ENCODE peak calls at places on chromosomes 6 and 20, in nine cellular contexts. H is esophagus squamous epithelium, D is PC-3, Y is tibial artery, A is cardiac muscle cell, S is neural progenitor cell, U is psoas muscle, V is lower lobe of right lung, B is Peyer's patch. C is an unnamed sample.

GRCh38 chr20:14860410-14860814 is 523.0 kb upstream of the FLRT3 start:
- DNase-seq in H (no peak), D (peak; percentile 53), Y (no peak), A (no peak), S (peak; percentile 76), U (no peak), V (no peak), B (no peak), C (no peak)

GRCh38 chr6:135782517-135782916 is 69.0 kb upstream of the PDE7B start:
- DNase-seq in H (no peak), D (no peak), Y (no peak), A (no peak), S (no peak), U (no peak), V (no peak), B (no peak), C (no peak)

GRCh38 chr20:6651016-6651415 is 116.5 kb upstream of the BMP2 start:
- DNase-seq in H (no peak), D (peak; percentile 97), Y (peak; percentile 68), A (peak; percentile 58), S (no peak), U (peak; percentile 69), V (no peak), B (peak; percentile 52), C (peak; percentile 51)

GRCh38 chr6:116011520-116011919 is 49.2 kb downstream of the FRK start:
- DNase-seq in H (no peak), D (peak; percentile 80), Y (no peak), A (no peak), S (no peak), U (no peak), V (no peak), B (peak; percentile 67), C (no peak)

GRCh38 chr6:782141-782540 is 89.2 kb upstream of the EXOC2 start:
- DNase-seq in H (no peak), D (peak; percentile 19), Y (no peak), A (no peak), S (no peak), U (no peak), V (no peak), B (no peak), C (no peak)

GRCh38 chr6:80132942-80133517 is 26.6 kb downstream of the BCKDHB start:
- DNase-seq in H (no peak), D (peak; percentile 41), Y (no peak), A (peak; percentile 76), S (peak; percentile 47), U (peak; percentile 18), V (peak; percentile 47), B (peak; percentile 85), C (peak; percentile 81)

GRCh38 chr6:142900467-142900961 is 44.5 kb downstream of the HIVEP2 start:
- DNase-seq in H (no peak), D (no peak), Y (no peak), A (peak; percentile 60), S (no peak), U (no peak), V (no peak), B (no peak), C (no peak)

GRCh38 chr6:135185483-135185882 is 4.4 kb downstream of the MYB start:
- DNase-seq in H (no peak), D (no peak), Y (no peak), A (no peak), S (no peak), U (no peak), V (no peak), B (no peak), C (no peak)

GRCh38 chr6:75285156-75285639 is 606 bp upstream of the TMEM30A start:
- DNase-seq in H (no peak), D (no peak), Y (no peak), A (no peak), S (no peak), U (no peak), V (no peak), B (no peak), C (no peak)

GRCh38 chr20:57156050-57156770 is 110.2 kb downstream of the BMP7 start:
- DNase-seq in H (no peak), D (no peak), Y (no peak), A (no peak), S (no peak), U (no peak), V (no peak), B (no peak), C (no peak)

DNA sequence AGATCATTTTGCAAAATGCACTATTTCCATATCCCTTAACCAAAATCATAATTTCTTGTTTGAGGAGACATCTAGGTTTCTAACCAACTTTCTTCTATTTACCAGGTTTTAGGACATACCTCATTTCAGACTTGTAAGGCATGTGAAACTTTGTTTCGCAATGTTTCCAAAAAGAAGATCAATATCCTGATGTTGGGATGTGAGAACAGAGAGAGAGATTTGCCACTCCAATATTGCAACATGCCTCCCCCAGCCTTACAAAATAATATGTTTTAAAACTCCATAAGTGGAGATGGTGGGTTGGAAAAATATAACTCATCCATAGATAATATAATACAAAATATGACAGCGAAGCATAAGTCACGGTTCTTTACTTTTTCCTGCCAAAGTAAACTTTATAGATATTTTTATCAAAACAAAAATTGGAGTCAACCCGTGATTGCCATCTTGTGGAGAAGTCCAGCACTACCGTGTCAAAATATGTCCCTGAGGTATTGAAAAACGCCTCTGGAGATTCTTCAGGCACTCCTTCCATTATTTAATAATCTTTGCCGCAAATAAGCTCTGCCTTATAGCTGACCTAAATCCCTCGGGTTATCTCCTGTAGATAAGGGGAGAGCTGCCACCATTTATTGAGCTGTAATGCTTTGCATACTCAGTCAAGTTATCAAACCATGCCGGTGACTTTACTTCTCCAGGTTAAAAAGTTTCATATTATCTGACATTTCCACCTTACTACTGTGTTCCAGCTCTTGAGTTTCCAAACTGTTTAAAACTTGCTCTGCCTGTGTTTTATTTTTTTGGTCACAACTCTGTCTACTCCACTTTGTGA is 534.2 kb downstream of the HACE1 start:
- DNase-seq in H (no peak), D (peak; percentile 76), Y (no peak), A (peak; percentile 73), S (peak; percentile 24), U (no peak), V (no peak), B (no peak), C (peak; percentile 54)
- TF ChIP-seq CTCF in H (peak; percentile 43), D (peak; percentile 75), Y (peak; percentile 61), A (peak; percentile 69), S (peak; percentile 75), U (peak; percentile 11), V (peak; percentile 57), B (no peak), C (peak; percentile 65)

DNA sequence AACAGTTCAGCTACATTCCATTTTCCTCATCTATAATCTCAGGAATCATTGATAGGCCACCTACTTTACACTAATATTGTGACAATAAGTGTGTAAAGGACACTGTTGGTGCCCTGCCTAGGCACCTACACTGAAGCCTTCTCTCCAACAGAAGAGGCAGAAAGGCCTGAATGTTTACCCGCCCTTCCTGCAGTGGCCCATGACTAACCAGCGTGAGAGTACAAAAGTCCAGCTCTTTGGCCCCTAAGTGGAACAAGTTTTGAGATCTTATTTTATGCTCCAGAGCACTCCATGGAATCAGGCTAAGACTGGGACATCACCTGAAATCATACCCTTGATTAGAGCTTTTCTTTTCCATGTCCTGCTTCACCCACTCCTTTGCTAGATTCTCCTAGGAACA is 359.7 kb downstream of the ARHGAP18 start:
- DNase-seq in H (no peak), D (no peak), Y (no peak), A (no peak), S (no peak), U (no peak), V (no peak), B (peak; percentile 69), C (no peak)
- H3K27me3 ChIP-seq in H (no peaks in the 10 kb centered on the region), D (no peaks in the 10 kb centered on the region), Y (no peaks in the 10 kb centered on the region), A (no peaks in the 10 kb centered on the region), S (no peaks in the 10 kb centered on the region), U (no peaks in the 10 kb centered on the region), V (no peaks in the 10 kb centered on the region), B (no peaks in the 10 kb centered on the region), C (no peaks in the 10 kb centered on the region)

DNA sequence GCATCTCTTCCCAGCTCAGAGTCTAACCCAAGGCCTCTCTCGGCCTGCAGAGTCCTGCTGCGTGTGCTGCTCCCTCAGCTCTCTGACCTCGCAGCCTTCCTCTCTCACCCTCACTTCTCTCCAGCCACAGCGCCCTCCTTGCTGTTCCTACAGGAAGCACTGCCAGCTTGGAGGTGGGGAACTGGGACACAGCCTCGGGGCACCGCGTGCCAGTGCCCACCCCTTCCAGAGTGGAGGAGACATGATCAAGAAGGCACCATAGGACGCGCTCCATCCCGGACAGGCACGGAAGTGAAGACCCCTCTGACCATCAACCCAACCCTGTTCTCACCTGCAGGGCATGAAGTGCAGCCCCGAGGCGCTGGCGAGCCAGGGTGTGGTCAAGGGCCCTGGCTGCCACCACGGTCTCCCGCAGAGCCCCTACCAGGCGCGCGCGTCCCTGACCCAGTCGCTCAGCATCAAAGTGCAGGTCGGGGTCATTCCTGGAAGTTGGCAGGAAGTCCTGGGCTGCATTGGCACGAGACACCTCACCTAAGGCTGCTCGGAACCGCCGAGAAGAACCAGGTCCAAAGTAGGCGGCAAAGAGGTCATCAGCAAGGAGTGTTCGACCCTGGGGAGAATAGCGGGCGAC is 1.4 kb downstream of the VWA7 start:
- DNase-seq in H (no peak), D (no peak), Y (no peak), A (no peak), S (no peak), U (no peak), V (no peak), B (no peak), C (no peak)
- H3K4me3 ChIP-seq in H (no peak overlapping the region), D (no peak overlapping the region), Y (no peak overlapping the region), A (no peak overlapping the region), S (no peak overlapping the region), U (peak overlapping the region; percentile 55), V (no peak overlapping the region), B (no peak overlapping the region), C (no peak overlapping the region)

GRCh38 chr6:122361314-122361979 is 38.0 kb upstream of the HSF2 start:
- DNase-seq in H (no peak), D (no peak), Y (no peak), A (no peak), S (peak; percentile 11), U (no peak), V (no peak), B (no peak), C (no peak)

GRCh38 chr6:122360809-122361208 is 38.6 kb upstream of the HSF2 start:
- DNase-seq in H (no peak), D (no peak), Y (no peak), A (no peak), S (no peak), U (no peak), V (no peak), B (no peak), C (no peak)

GRCh38 chr6:122365775-122366403 is 33.6 kb upstream of the HSF2 start:
- DNase-seq in H (no peak), D (no peak), Y (no peak), A (no peak), S (no peak), U (no peak), V (no peak), B (no peak), C (no peak)

GRCh38 chr6:122364084-122364483 is 35.4 kb upstream of the HSF2 start:
- DNase-seq in H (no peak), D (no peak), Y (no peak), A (no peak), S (no peak), U (no peak), V (no peak), B (no peak), C (no peak)
- TF ChIP-seq CTCF in H (no peak), D (no peak), Y (no peak), A (no peak), S (no peak), U (no peak), V (no peak), B (no peak), C (no peak)

GRCh38 chr20:49437057-49437456 is 45.4 kb downstream of the KCNB1 start:
- DNase-seq in H (no peak), D (no peak), Y (no peak), A (no peak), S (no peak), U (no peak), V (no peak), B (no peak), C (no peak)
- H3K27me3 ChIP-seq in H (peaks cover 30% of the 10 kb centered on the region), D (peaks cover 47% of the 10 kb centered on the region), Y (no peaks in the 10 kb centered on the region), A (no peaks in the 10 kb centered on the region), S (no peaks in the 10 kb centered on the region), U (no peaks in the 10 kb centered on the region), V (no peaks in the 10 kb centered on the region), B (no peaks in the 10 kb centered on the region), C (peaks cover 12% of the 10 kb centered on the region)